ENCODE peak calls at places on chromosome 20, in ten cellular contexts. N is psoas muscle; O is PC-9; L is stomach; T is lower lobe of right lung; U is CD8-positive, alpha-beta T cell; B is naive thymus-derived CD4-positive, alpha-beta T cell; R is heart left ventricle; Q is brain microvascular endothelial cell; F is sigmoid colon. H is an unnamed sample.
A peak's percentile ranks its signal among the peaks of the same experiment; 100 is the strongest.

GRCh38 chr20:44083220-44083933 is 103.6 kb downstream of the JPH2 start:
- DNase-seq in N (peak; percentile 87), O (peak; percentile 88), L (no peak), T (no peak), U (no peak), B (no peak), R (peak; percentile 61), Q (no peak), F (no peak), H (no peak)

GRCh38 chr20:26163890-26164289 is 467.2 kb upstream of the ZNF337 start:
- DNase-seq in N (no peak), O (peak; percentile 10), L (no peak), T (no peak), U (no peak), B (no peak), R (no peak), Q (peak; percentile 87), F (no peak), H (peak; percentile 56)

GRCh38 chr20:16476032-16476431 is 97.2 kb downstream of the KIF16B start:
- DNase-seq in N (no peak), O (peak; percentile 7), L (no peak), T (no peak), U (no peak), B (no peak), R (no peak), Q (peak; percentile 19), F (no peak), H (peak; percentile 24)

GRCh38 chr20:34927736-34928135 is 27.9 kb downstream of the GSS start:
- DNase-seq in N (no peak), O (peak; percentile 39), L (no peak), T (no peak), U (no peak), B (no peak), R (no peak), Q (no peak), F (no peak), H (no peak)

GRCh38 chr20:33337119-33337518 is 54.1 kb downstream of the BPIFB1 start:
- DNase-seq in N (no peak), O (no peak), L (no peak), T (no peak), U (no peak), B (no peak), R (no peak), Q (no peak), F (no peak), H (no peak)

GRCh38 chr20:32983459-32984112 is 20.6 kb downstream of the SUN5 start:
- DNase-seq in N (no peak), O (no peak), L (no peak), T (no peak), U (no peak), B (no peak), R (no peak), Q (no peak), F (no peak), H (no peak)

GRCh38 chr20:10074513-10074912 is 39.7 kb downstream of the ANKEF1 start:
- DNase-seq in N (no peak), O (peak; percentile 48), L (no peak), T (no peak), U (no peak), B (no peak), R (no peak), Q (peak; percentile 86), F (no peak), H (peak; percentile 73)

GRCh38 chr20:16327606-16328005 is 245.6 kb downstream of the KIF16B start:
- DNase-seq in N (no peak), O (no peak), L (no peak), T (no peak), U (no peak), B (no peak), R (no peak), Q (no peak), F (no peak), H (no peak)

GRCh38 chr20:37520417-37520751 is 666 bp upstream of the NNAT start:
- DNase-seq in N (no peak), O (no peak), L (peak; percentile 22), T (no peak), U (no peak), B (no peak), R (no peak), Q (no peak), F (no peak), H (no peak)

GRCh38 chr20:59230385-59230784 is 66.8 kb downstream of the ZNF831 start:
- DNase-seq in N (no peak), O (no peak), L (no peak), T (no peak), U (no peak), B (no peak), R (no peak), Q (no peak), F (no peak), H (no peak)

GRCh38 chr20:57319584-57319983 is 10.0 kb upstream of the SPO11 start:
- DNase-seq in N (no peak), O (no peak), L (no peak), T (no peak), U (no peak), B (no peak), R (no peak), Q (no peak), F (no peak), H (no peak)

DNA sequence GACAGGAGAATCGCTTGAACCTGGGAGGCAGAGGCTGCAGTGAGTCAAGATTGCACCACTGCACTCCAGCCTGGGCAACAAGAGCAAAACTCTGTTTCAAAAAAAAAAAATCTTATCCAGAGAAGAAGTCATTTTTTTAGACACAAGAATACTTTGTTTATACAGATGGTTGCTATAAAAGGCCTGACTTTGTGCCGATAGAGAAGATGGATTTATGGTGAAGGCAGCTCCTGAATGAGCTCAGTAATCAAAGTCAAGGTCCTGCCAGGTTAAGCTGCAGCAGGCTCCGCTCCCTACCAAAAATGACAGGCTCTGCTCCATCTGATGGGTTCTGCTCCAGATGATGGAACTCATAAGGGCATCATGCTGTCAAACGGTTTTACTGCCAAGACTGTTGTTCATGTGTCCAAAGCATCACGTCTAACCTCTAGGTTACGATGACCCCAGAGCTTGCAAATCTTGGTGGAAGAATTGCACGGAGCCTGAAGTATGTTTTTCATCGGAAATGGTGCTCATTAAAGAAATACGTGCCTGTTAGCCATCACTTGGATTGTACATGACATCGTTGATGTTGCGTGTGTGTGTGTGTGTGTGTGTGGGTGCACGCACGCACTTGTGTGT is 19.1 kb upstream of the PTGIS start:
- DNase-seq in N (no peak), O (no peak), L (no peak), T (no peak), U (no peak), B (no peak), R (no peak), Q (peak; percentile 66), F (no peak), H (no peak)
- H3K4me3 ChIP-seq in N (no peak overlapping the region), O (no peak overlapping the region), L (no peak overlapping the region), T (no peak overlapping the region), U (no peak overlapping the region), B (no peak overlapping the region), R (no peak overlapping the region), Q (no peak overlapping the region), F (no peak overlapping the region), H (no peak overlapping the region)

GRCh38 chr20:20375862-20376261 is 8.0 kb downstream of the INSM1 start:
- DNase-seq in N (no peak), O (no peak), L (no peak), T (no peak), U (no peak), B (no peak), R (no peak), Q (no peak), F (no peak), H (no peak)
- H3K4me3 ChIP-seq in N (no peak overlapping the region), O (no peak overlapping the region), L (no peak overlapping the region), T (no peak overlapping the region), U (no peak overlapping the region), B (no peak overlapping the region), R (no peak overlapping the region), Q (no peak overlapping the region), F (no peak overlapping the region), H (no peak overlapping the region)

DNA sequence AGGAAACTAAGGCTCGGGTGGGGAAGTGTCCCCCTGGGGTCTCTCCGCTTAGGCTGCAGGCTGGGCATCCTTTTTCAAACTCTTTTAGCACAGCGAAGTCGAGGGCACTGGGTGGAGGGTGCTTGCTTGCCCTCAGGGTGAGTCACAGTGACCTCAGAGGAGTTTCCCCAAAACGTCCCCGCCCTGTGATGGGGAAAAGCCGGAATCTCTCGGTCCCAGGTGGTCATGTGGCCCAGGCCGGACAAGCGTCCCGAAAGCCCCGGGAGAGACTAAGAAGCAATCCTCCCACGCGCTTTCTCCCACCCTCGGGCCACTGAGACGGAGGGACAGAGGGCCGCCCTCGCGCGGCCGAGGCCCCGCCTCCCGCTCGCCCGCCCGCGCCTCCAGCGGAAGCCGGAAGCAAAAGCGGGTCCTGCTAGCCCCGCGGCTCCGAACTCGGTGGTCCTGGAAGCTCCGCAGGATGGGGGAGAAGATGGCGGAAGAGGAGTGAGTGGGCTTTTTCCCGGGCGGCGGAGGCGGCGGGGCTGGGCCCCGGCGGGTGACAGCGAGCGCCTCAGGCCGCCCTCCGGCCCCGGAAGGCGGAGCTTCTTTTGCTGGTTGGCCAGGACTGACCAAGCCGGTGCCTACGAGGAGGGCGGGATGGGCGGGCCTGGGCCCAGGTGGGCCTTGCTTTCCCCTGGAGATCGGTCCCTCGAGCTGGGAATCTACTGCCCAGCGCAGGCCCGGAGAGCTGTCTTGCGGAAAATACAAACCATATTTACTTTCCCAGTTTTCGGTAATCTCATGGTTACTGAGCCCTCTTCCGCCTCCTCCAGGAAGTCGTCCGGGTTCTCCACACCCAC is at the start of gene SLC9A8:
- DNase-seq in N (peak; percentile 94), O (peak; percentile 94), L (peak; percentile 83), T (peak; percentile 94), U (peak; percentile 63), B (peak; percentile 85), R (peak; percentile 90), Q (peak; percentile 80), F (peak; percentile 95), H (peak; percentile 92)
- H3K4me3 ChIP-seq in N (peak within 1 kb of the TSS; percentile 82), O (peak within 1 kb of the TSS; percentile 87), L (peak within 1 kb of the TSS; percentile 77), T (peak within 1 kb of the TSS; percentile 87), U (peak within 1 kb of the TSS; percentile 79), B (peak within 1 kb of the TSS; percentile 81), R (peak within 1 kb of the TSS; percentile 42), Q (peak within 1 kb of the TSS; percentile 79), F (peak within 1 kb of the TSS; percentile 75), H (peak within 1 kb of the TSS; percentile 61)

DNA sequence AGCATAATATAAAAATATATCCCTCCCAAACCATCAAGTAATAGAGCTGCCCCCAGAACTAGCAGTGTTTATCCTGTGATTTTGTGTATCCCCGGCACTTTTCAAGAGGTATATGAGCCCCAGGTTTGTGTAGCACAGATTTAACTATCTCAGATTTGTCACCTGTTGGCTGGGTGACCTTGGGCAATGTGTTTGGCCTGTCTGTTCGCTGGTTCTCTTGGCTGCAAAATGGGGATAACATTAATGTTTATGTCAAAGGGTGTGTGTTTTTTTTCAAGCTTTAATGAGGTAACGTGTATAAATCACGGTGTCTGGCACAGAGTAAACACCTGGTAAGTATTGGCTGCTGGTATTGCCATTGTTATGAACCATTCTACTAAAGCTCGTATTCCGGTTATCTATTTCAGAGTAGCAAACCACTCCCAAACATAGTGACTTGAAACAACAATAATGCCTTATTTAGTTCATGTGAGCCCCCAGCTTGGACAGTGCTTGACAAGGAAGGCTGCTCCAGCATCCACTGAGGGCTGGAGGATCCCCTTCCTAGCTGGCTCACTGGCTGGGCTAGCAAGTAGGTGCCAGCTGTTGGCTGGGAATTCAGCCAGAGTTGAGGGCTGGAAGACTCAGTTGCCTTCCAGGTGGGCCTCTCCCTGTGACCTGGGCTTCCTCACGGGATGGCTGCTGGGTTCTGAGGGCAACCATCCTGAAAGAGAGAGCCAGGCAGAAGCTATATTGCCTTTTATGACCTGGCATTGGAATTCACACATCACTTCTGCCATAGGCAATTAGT is 36.2 kb downstream of the PDRG1 start:
- DNase-seq in N (no peak), O (no peak), L (no peak), T (no peak), U (no peak), B (no peak), R (no peak), Q (no peak), F (no peak), H (no peak)
- H3K4me3 ChIP-seq in N (no peak overlapping the region), O (no peak overlapping the region), L (no peak overlapping the region), T (no peak overlapping the region), U (no peak overlapping the region), B (no peak overlapping the region), R (no peak overlapping the region), Q (no peak overlapping the region), F (no peak overlapping the region), H (no peak overlapping the region)